ENCODE peak calls at places on chromosome 2, in six cellular contexts. R is colonic mucosa, Z is epithelial cell of esophagus, Y is GM23248, M is BE2C, E is fibroblast of lung. N is an unnamed sample.

GRCh38 chr2:74999464-74999863 is 41.0 kb downstream of the POLE4 start:
- DNase-seq in R (no peak), Z (no peak), Y (no peak), M (no peak), E (no peak), N (no peak)

GRCh38 chr2:30239308-30240161 is 8.2 kb downstream of the LBH start:
- DNase-seq in R (peak; percentile 73), Z (peak; percentile 62), Y (peak; percentile 90), M (peak; percentile 75), E (peak; percentile 39), N (peak; percentile 83)

GRCh38 chr2:186771850-186772463 is 77.0 kb downstream of the ZSWIM2 start:
- DNase-seq in R (no peak), Z (peak; percentile 69), Y (no peak), M (no peak), E (no peak), N (no peak)

GRCh38 chr2:121489944-121490585 is 40.6 kb upstream of the RNU4ATAC start:
- DNase-seq in R (no peak), Z (no peak), Y (peak; percentile 44), M (no peak), E (peak; percentile 38), N (no peak)

GRCh38 chr2:6928452-6928851 is 11.2 kb downstream of the RNF144A start:
- DNase-seq in R (no peak), Z (no peak), Y (no peak), M (no peak), E (no peak), N (no peak)

GRCh38 chr2:106931742-106932335 is 45.9 kb upstream of the ST6GAL2 start:
- DNase-seq in R (no peak), Z (no peak), Y (no peak), M (no peak), E (no peak), N (no peak)

GRCh38 chr2:28408764-28409599 is 16.3 kb downstream of the FOSL2 start:
- DNase-seq in R (peak; percentile 50), Z (peak; percentile 79), Y (peak; percentile 47), M (no peak), E (peak; percentile 98), N (peak; percentile 73)

GRCh38 chr2:158202151-158202778 is 100.6 kb downstream of the UPP2 start:
- DNase-seq in R (no peak), Z (peak; percentile 58), Y (peak; percentile 13), M (peak; percentile 16), E (peak; percentile 42), N (no peak)

GRCh38 chr2:7838636-7839035 is 843.2 kb upstream of the ID2 start:
- DNase-seq in R (no peak), Z (no peak), Y (no peak), M (no peak), E (peak; percentile 63), N (no peak)

GRCh38 chr2:215657844-215658243 is 222.0 kb upstream of the FN1 start:
- DNase-seq in R (no peak), Z (peak; percentile 85), Y (peak; percentile 97), M (no peak), E (peak; percentile 99), N (no peak)

GRCh38 chr2:166957686-166958085 is 69.4 kb downstream of the XIRP2 start:
- DNase-seq in R (no peak), Z (no peak), Y (no peak), M (no peak), E (no peak), N (no peak)

GRCh38 chr2:106085441-106085911 is 108.6 kb downstream of the UXS1 start:
- DNase-seq in R (peak; percentile 50), Z (peak; percentile 56), Y (peak; percentile 74), M (no peak), E (peak; percentile 21), N (no peak)

GRCh38 chr2:239912171-239912937 is 112.8 kb downstream of the NDUFA10 start:
- DNase-seq in R (no peak), Z (no peak), Y (no peak), M (no peak), E (no peak), N (peak; percentile 43)

GRCh38 chr2:128593518-128594272 is 275.0 kb upstream of the HS6ST1 start:
- DNase-seq in R (no peak), Z (no peak), Y (no peak), M (no peak), E (peak; percentile 52), N (no peak)

GRCh38 chr2:96927420-96928171 is 57.7 kb upstream of the SEMA4C start:
- DNase-seq in R (no peak), Z (peak; percentile 98), Y (peak; percentile 77), M (no peak), E (peak; percentile 24), N (no peak)

GRCh38 chr2:172012688-172013358 is 13.1 kb downstream of the METAP1D start:
- DNase-seq in R (no peak), Z (no peak), Y (no peak), M (no peak), E (peak; percentile 29), N (no peak)

GRCh38 chr2:54999182-54999581 is 51.1 kb downstream of the RTN4 start:
- DNase-seq in R (no peak), Z (peak; percentile 52), Y (peak; percentile 82), M (no peak), E (peak; percentile 85), N (no peak)

GRCh38 chr2:52312488-52312887 is 1280.6 kb upstream of the NRXN1 start:
- DNase-seq in R (no peak), Z (no peak), Y (no peak), M (no peak), E (no peak), N (no peak)

GRCh38 chr2:171403181-171403580 is 30.6 kb downstream of the METTL8 start:
- DNase-seq in R (no peak), Z (peak; percentile 18), Y (peak; percentile 40), M (no peak), E (peak; percentile 71), N (no peak)

GRCh38 chr2:60844105-60844504 is 37.3 kb upstream of the REL start:
- DNase-seq in R (no peak), Z (no peak), Y (no peak), M (no peak), E (no peak), N (no peak)

GRCh38 chr2:38533757-38534545 is 68.8 kb downstream of the HNRNPLL start:
- DNase-seq in R (no peak), Z (peak; percentile 20), Y (no peak), M (no peak), E (no peak), N (no peak)

GRCh38 chr2:52343867-52344266 is 1311.9 kb upstream of the NRXN1 start:
- DNase-seq in R (no peak), Z (no peak), Y (no peak), M (no peak), E (no peak), N (no peak)

GRCh38 chr2:171141320-171141719 is 19.4 kb downstream of the TLK1 start:
- DNase-seq in R (no peak), Z (no peak), Y (peak; percentile 31), M (no peak), E (peak; percentile 30), N (no peak)

GRCh38 chr2:26672112-26672817 is 20.3 kb upstream of the KCNK3 start:
- DNase-seq in R (no peak), Z (no peak), Y (no peak), M (peak; percentile 1), E (no peak), N (peak; percentile 20)

GRCh38 chr2:28624798-28625701 is 126.6 kb upstream of the PPP1CB start:
- DNase-seq in R (peak; percentile 87), Z (peak; percentile 38), Y (peak; percentile 40), M (no peak), E (peak; percentile 65), N (peak; percentile 83)

GRCh38 chr2:48592067-48592466 is 25.6 kb upstream of the GTF2A1L start:
- DNase-seq in R (no peak), Z (no peak), Y (no peak), M (no peak), E (no peak), N (no peak)

GRCh38 chr2:23532311-23533013 is 147.5 kb downstream of the KLHL29 start:
- DNase-seq in R (no peak), Z (no peak), Y (no peak), M (peak; percentile 73), E (no peak), N (no peak)
- H3K4me3 ChIP-seq in R (no peak overlapping the region), Z (no peak overlapping the region), Y (no peak overlapping the region), M (no peak overlapping the region), E (no peak overlapping the region), N (no peak overlapping the region)

DNA sequence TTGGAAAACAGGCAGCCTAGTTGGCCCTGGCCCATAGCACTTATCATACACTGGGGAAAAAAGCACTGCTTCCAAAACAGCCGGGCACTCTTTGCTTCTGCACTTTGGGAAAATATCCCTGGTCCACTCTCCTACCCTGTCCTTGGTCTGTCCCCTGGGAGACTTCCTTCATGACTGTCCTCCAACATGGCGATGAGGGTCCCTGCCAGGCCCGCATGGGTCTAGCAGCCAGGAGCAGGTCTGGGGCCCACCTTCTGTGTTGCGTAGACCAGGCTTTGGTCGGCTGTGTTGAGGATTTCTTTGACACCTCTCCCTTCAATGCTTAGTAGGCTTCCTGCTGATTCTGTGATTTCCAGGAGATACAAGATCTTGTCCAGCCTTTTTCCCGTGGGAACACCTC is 12.2 kb downstream of the KCNF1 start:
- DNase-seq in R (no peak), Z (no peak), Y (no peak), M (no peak), E (no peak), N (no peak)
- H3K4me3 ChIP-seq in R (no peak overlapping the region), Z (no peak overlapping the region), Y (no peak overlapping the region), M (no peak overlapping the region), E (no peak overlapping the region), N (no peak overlapping the region)

GRCh38 chr2:218387369-218388194 is 5.5 kb downstream of the SLC11A1 start:
- DNase-seq in R (peak; percentile 85), Z (peak; percentile 84), Y (peak; percentile 66), M (peak; percentile 76), E (peak; percentile 40), N (peak; percentile 67)
- H3K4me3 ChIP-seq in R (peak overlapping the region; percentile 34), Z (peak overlapping the region; percentile 39), Y (peak overlapping the region; percentile 56), M (peak overlapping the region; percentile 66), E (peak overlapping the region; percentile 8), N (no peak overlapping the region)

GRCh38 chr2:9174771-9175441 is 31.7 kb upstream of the ASAP2 start:
- DNase-seq in R (no peak), Z (peak; percentile 73), Y (peak; percentile 92), M (no peak), E (peak; percentile 95), N (no peak)

GRCh38 chr2:9179572-9180201 is 26.9 kb upstream of the ASAP2 start:
- DNase-seq in R (peak; percentile 81), Z (peak; percentile 97), Y (peak; percentile 99), M (no peak), E (peak; percentile 95), N (peak; percentile 87)

GRCh38 chr2:9178110-9178904 is 28.3 kb upstream of the ASAP2 start:
- DNase-seq in R (peak; percentile 77), Z (peak; percentile 81), Y (peak; percentile 47), M (no peak), E (peak; percentile 56), N (no peak)

GRCh38 chr2:9184319-9184807 is 22.2 kb upstream of the ASAP2 start:
- DNase-seq in R (no peak), Z (no peak), Y (no peak), M (no peak), E (no peak), N (no peak)

DNA sequence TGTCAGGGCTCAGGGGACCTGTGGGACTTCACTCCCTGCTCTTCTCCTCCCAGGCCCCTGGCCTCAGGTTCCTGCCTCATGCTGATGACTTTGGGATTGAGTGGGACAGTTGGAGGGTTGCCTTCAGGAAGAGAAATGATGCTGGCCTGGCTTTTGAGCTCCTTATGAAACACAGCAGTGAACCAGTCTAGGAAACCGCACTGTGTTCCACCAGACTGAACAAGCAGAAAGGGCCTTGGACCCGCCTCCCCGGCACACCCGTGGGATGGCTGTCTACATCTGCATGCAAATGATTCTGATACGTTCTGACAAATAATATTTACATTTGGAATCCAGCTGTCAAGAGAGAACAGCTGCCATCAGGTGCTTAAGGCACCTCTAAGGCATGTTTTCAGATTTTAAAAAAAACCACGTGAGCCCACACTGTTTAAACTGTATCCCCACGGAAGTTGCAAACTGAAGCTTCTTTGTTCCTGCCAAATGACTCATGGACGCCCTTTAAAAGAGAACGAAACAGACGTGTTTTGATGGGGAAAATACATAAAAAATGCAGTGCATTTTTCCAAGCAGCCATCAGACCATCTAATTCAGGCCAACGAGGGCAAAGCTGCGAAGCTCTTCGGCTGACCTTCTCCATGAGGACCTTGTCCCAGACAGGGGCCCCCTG is 27.6 kb upstream of the ASAP2 start:
- DNase-seq in R (peak; percentile 84), Z (peak; percentile 94), Y (peak; percentile 92), M (no peak), E (peak; percentile 92), N (peak; percentile 79)
- H3K4me3 ChIP-seq in R (no peak overlapping the region), Z (peak overlapping the region; percentile 24), Y (peak overlapping the region; percentile 35), M (no peak overlapping the region), E (peak overlapping the region; percentile 14), N (no peak overlapping the region)

N was measured in aorta.